ENCODE peak calls at places on chromosomes 2 and 18, in five cellular contexts. I is GM12892, V is K562, M is H1, O is GM12878. H is an unnamed sample.

GRCh38 chr2:44237221-44237620 is 38.1 kb upstream of the SLC3A1 start:
- DNase-seq in M (no peak), I (peak; percentile 8), V (no peak), O (peak; percentile 26), H (peak; percentile 18)

GRCh38 chr2:180656455-180656847 is 324.0 kb upstream of the UBE2E3 start:
- DNase-seq in V (no peak), M (no peak), I (no peak), O (no peak), H (no peak)

GRCh38 chr2:126971481-126972271 is 73.0 kb downstream of the TEX51 start:
- DNase-seq in O (no peak), M (peak; percentile 56), I (peak; percentile 82), V (peak; percentile 79), H (peak; percentile 89)

GRCh38 chr2:76307495-76307894 is 596.8 kb upstream of the GCFC2 start:
- DNase-seq in I (no peak), M (no peak), O (no peak), V (no peak), H (no peak)

GRCh38 chr2:151833984-151834383 is 5.8 kb upstream of the ARL5A start:
- DNase-seq in M (no peak), O (no peak), V (no peak), I (no peak), H (no peak)

GRCh38 chr2:55585451-55586079 is 31.9 kb downstream of the PPP4R3B start:
- DNase-seq in M (no peak), V (no peak), O (no peak), I (no peak), H (no peak)

GRCh38 chr2:16507655-16508054 is 158.0 kb downstream of the CYRIA start:
- DNase-seq in O (no peak), M (no peak), I (no peak), V (no peak), H (no peak)

GRCh38 chr2:18742382-18742781 is 153.0 kb upstream of the NT5C1B start:
- DNase-seq in V (no peak), O (no peak), M (no peak), I (no peak), H (no peak)

GRCh38 chr18:59232309-59233016 is 12.5 kb downstream of the GRP start:
- DNase-seq in V (no peak), I (no peak), M (peak; percentile 23), O (no peak), H (no peak)

GRCh38 chr2:230412369-230412706 is 3.7 kb upstream of the SP100 start:
- DNase-seq in I (no peak), V (no peak), M (no peak), O (no peak), H (no peak)

GRCh38 chr2:226649871-226650660 is 149.6 kb downstream of the IRS1 start:
- DNase-seq in M (peak; percentile 71), O (peak; percentile 33), V (no peak), I (no peak), H (no peak)

DNA sequence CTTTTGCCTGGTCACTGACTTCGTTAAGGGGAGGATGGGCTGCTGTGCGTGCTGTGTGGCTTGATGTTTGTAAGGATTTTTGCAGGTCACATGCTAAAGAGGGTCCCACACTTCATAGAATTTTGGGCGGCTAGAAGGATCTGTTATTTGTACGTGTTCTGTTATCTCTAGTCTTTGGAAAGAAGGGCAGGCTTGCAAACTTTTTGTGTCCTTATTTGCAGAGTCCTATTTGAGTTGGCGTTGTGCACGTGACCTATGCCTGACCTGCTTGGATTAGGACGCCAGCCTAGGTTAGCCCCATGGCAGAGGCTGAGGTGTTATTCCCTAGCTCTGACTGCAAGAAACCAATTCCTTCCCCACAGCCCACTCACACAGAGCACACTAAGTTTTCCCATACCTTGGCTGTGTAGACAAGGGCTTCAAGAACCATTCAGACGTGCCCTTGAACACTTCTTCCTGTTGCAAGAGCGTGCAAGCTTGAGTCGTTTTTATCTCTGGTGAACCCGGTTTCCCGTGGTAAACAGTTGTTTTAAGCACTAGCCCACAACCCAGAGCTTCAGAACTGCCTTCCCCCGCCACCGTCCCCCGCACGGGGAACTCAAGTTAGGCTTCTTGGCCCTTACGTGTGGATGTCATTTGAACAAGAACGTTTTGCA is 94.6 kb downstream of the LDLRAD4 start:
- DNase-seq in O (no peak), I (no peak), M (no peak), V (no peak), H (no peak)
- TF ChIP-seq TAF1 in O (no peak), I (no peak), M (no peak), V (no peak), H (no peak)

GRCh38 chr18:37253424-37254255 is 312.0 kb downstream of the CELF4 start:
- DNase-seq in I (no peak), M (no peak), V (peak; percentile 96), O (no peak), H (peak; percentile 53)
- TF ChIP-seq TAF1 in I (no peak), M (peak; percentile 8), V (no peak), O (no peak), H (no peak)

GRCh38 chr2:102358496-102358895 is 2.9 kb downstream of the IL18R1 start:
- DNase-seq in O (no peak), M (no peak), I (no peak), V (no peak), H (no peak)

GRCh38 chr2:102356741-102357140 is 1.1 kb downstream of the IL18R1 start:
- DNase-seq in O (no peak), M (no peak), I (no peak), V (no peak), H (no peak)

GRCh38 chr2:102355526-102356380 is at the start of gene IL18R1:
- DNase-seq in V (peak; percentile 82), I (peak; percentile 40), M (peak; percentile 25), O (peak; percentile 42), H (peak; percentile 42)

GRCh38 chr2:102357975-102358374 is 2.4 kb downstream of the IL18R1 start:
- DNase-seq in O (peak; percentile 53), V (no peak), I (no peak), M (no peak), H (no peak)

DNA sequence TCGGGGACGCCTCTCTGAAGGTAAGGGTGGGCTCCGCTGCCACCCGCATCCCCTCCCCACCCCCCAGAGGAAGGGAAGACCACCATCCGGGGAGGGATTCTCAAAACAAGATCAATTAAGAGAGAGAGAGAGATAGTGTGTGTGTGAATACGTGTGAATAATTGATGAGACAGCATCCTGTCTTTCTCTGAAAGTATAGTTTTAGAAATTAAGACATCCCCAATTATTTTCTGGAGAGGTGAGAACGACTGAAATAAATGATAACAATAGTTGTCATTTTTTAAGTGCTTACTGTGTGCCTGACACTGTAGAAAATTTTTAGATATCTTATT is 751 bp downstream of the IL18R1 start:
- DNase-seq in V (no peak), M (no peak), O (no peak), I (no peak), H (no peak)
- TF ChIP-seq TAF1 in V (no peak), M (no peak), O (no peak), I (no peak), H (no peak)

GRCh38 chr2:217858519-217859466 is 144.0 kb downstream of the TNS1 start:
- DNase-seq in I (no peak), V (no peak), M (no peak), O (no peak), H (no peak)
- TF ChIP-seq TAF1 in I (no peak), V (no peak), M (no peak), O (no peak), H (no peak)

H was measured in GM12891.